ENCODE peak calls at places on chromosomes 13 and 19, in five cellular contexts. A, V, H, S and O are unnamed samples.

GRCh38 chr19:5947435-5947834 is 30.5 kb downstream of the RANBP3 start:
- DNase-seq in A (no peak), V (no peak), H (peak; percentile 86), S (no peak), O (no peak)

GRCh38 chr13:101059803-101060202 is 356.5 kb downstream of the NALCN start:
- DNase-seq in A (no peak), V (peak; percentile 56), H (no peak), S (no peak), O (no peak)

GRCh38 chr13:29543230-29544215 is 52.0 kb downstream of the SLC7A1 start:
- DNase-seq in A (no peak), V (no peak), H (no peak), S (no peak), O (peak; percentile 13)

GRCh38 chr13:74274946-74275345 is 140.7 kb upstream of the KLF12 start:
- DNase-seq in A (no peak), V (no peak), H (no peak), S (no peak), O (no peak)

GRCh38 chr19:23415034-23415433 is 19.8 kb upstream of the ZNF91 start:
- DNase-seq in A (no peak), V (no peak), H (no peak), S (no peak), O (no peak)

GRCh38 chr13:102825400-102825799 is 20.4 kb upstream of the ERCC5 start:
- DNase-seq in A (no peak), V (no peak), H (no peak), S (no peak), O (no peak)

GRCh38 chr13:46079770-46080169 is 25.1 kb downstream of the CPB2 start:
- DNase-seq in A (no peak), V (no peak), H (no peak), S (no peak), O (no peak)

GRCh38 chr19:35345671-35346111 is 2.0 kb upstream of the FFAR1 start:
- DNase-seq in A (no peak), V (no peak), H (no peak), S (no peak), O (peak; percentile 11)

GRCh38 chr13:106568225-106569003 is 477 bp upstream of the ARGLU1 start:
- DNase-seq in A (no peak), V (peak; percentile 45), H (peak; percentile 94), S (no peak), O (no peak)

GRCh38 chr19:55341191-55342043 is 1.7 kb downstream of the KMT5C start:
- DNase-seq in A (no peak), V (peak; percentile 82), H (peak; percentile 71), S (peak; percentile 42), O (no peak)

GRCh38 chr19:40398417-40399056 is 8.6 kb upstream of the HIPK4 start:
- DNase-seq in A (peak; percentile 1), V (no peak), H (no peak), S (peak; percentile 20), O (no peak)

GRCh38 chr13:45718063-45718462 is 15.9 kb downstream of the CBY2 start:
- DNase-seq in A (peak; percentile 8), V (peak; percentile 50), H (peak; percentile 19), S (no peak), O (peak; percentile 22)

GRCh38 chr19:56838930-56839664 is 1.4 kb downstream of the PEG3 start:
- DNase-seq in A (no peak), V (no peak), H (peak; percentile 96), S (no peak), O (peak; percentile 93)

GRCh38 chr19:41939861-41940442 is 11.7 kb upstream of the ERFL start:
- DNase-seq in A (no peak), V (peak; percentile 21), H (no peak), S (no peak), O (no peak)

GRCh38 chr19:4310247-4311121 is 6.1 kb downstream of the FSD1 start:
- DNase-seq in A (no peak), V (no peak), H (no peak), S (no peak), O (no peak)

GRCh38 chr19:11422163-11423068 is 3.3 kb upstream of the RGL3 start:
- DNase-seq in A (no peak), V (no peak), H (peak; percentile 61), S (peak; percentile 54), O (no peak)

GRCh38 chr19:17332360-17332676 is 2.3 kb downstream of the ANO8 start:
- DNase-seq in A (no peak), V (no peak), H (no peak), S (no peak), O (no peak)

GRCh38 chr19:41701401-41702075 is 6.9 kb upstream of the CEACAM5 start:
- DNase-seq in A (peak; percentile 43), V (peak; percentile 54), H (no peak), S (no peak), O (no peak)

GRCh38 chr13:52128714-52129700 is at the start of gene NEK5:
- DNase-seq in A (peak; percentile 46), V (peak; percentile 27), H (peak; percentile 55), S (peak; percentile 35), O (peak; percentile 11)

GRCh38 chr13:45575830-45576180 is 39.7 kb downstream of the ERICH6B start:
- DNase-seq in A (peak; percentile 17), V (no peak), H (no peak), S (no peak), O (no peak)

GRCh38 chr13:78239681-78240080 is 321.1 kb upstream of the EDNRB start:
- DNase-seq in A (no peak), V (no peak), H (no peak), S (no peak), O (no peak)

GRCh38 chr13:73411067-73411809 is 352.4 kb downstream of the KLF5 start:
- DNase-seq in A (peak; percentile 35), V (peak; percentile 59), H (no peak), S (no peak), O (peak; percentile 11)

GRCh38 chr19:55005684-55006488 is 32.2 kb downstream of the GP6 start:
- DNase-seq in A (no peak), V (peak; percentile 97), H (no peak), S (peak; percentile 13), O (peak; percentile 100)